ENCODE peak calls at places on chromosomes 5 and 9, in four cellular contexts. X, I, B and T are unnamed samples.

GRCh38 chr5:81167544-81167943 is 65.6 kb upstream of the CKMT2 start:
- DNase-seq in I (peak), X (no peak), B (no peak), T (no peak)

GRCh38 chr9:138049779-138050471 is 172.3 kb downstream of the CACNA1B start:
- DNase-seq in X (no peak), B (no peak), I (no peak), T (no peak)

GRCh38 chr5:10863763-10864383 is 102.8 kb upstream of the DAP start:
- DNase-seq in I (peak), B (peak), X (peak), T (no peak)

GRCh38 chr9:100206899-100207298 is 107.9 kb downstream of the INVS start:
- DNase-seq in X (no peak), B (peak), I (no peak), T (peak)

GRCh38 chr5:119255571-119256356 is 100.1 kb upstream of the TNFAIP8 start:
- DNase-seq in X (no peak), B (no peak), I (no peak), T (no peak)

GRCh38 chr5:168736201-168736940 is 157.2 kb upstream of the PANK3 start:
- DNase-seq in I (no peak), X (no peak), B (no peak), T (no peak)

GRCh38 chr5:148615644-148616283 is 38.6 kb downstream of the HTR4 start:
- DNase-seq in X (no peak), I (no peak), B (peak), T (peak)

GRCh38 chr5:93596310-93596675 is 13.3 kb downstream of the NR2F1 start:
- DNase-seq in I (no peak), B (no peak), X (no peak), T (no peak)

GRCh38 chr9:38226491-38226951 is 157.5 kb upstream of the SHB start:
- DNase-seq in X (no peak), I (no peak), B (peak), T (no peak)

GRCh38 chr9:114288233-114289051 is 34.5 kb upstream of the ORM1 start:
- DNase-seq in B (peak), I (peak), X (no peak), T (peak)

GRCh38 chr5:39219433-39219832 is at the start of gene FYB1:
- DNase-seq in X (no peak), I (no peak), B (no peak), T (no peak)

GRCh38 chr9:114017741-114018715 is 60.1 kb downstream of the AMBP start:
- DNase-seq in X (no peak), I (no peak), B (no peak), T (no peak)

GRCh38 chr5:124262443-124262842 is 484.0 kb downstream of the ZNF608 start:
- DNase-seq in I (no peak), X (no peak), B (peak), T (peak)

GRCh38 chr5:13325765-13326164 is 618.7 kb downstream of the DNAH5 start:
- DNase-seq in X (no peak), B (peak), I (no peak), T (no peak)

GRCh38 chr5:178236685-178237084 is 4.1 kb upstream of the PHYKPL start:
- DNase-seq in X (no peak), B (no peak), I (no peak), T (no peak)

GRCh38 chr5:61082516-61083280 is 79.6 kb downstream of the SMIM15 start:
- DNase-seq in B (peak), X (no peak), I (peak), T (no peak)

GRCh38 chr5:80665057-80665456 is 10.3 kb upstream of the DHFR start:
- DNase-seq in B (peak), X (no peak), I (no peak), T (no peak)